ENCODE peak calls at places on chromosomes 2 and 18, in nine cellular contexts. O is AG08395; F is GOT3; M is fibroblast of lung; X is astrocyte of the spinal cord; P is Daoy; C is activated gamma-delta T cell treated with anti-CD3 and anti-CD28 coated beads, Interleukin-2, amount 50 U/mL, for 16 hours; D is effector CD4-positive, alpha-beta T cell; J is stimulated activated CD4-positive, alpha-beta T cell treated with anti-CD3 and anti-CD28 coated beads, Interleukin-2, amount 100 ng/mL, for 24 hours. T is an unnamed sample.

GRCh38 chr2:111695441-111696007 is 188.5 kb downstream of the ANAPC1 start:
- DNase-seq in C (no peak), X (no peak), M (no peak), F (no peak), J (no peak), O (no peak), P (no peak), D (no peak), T (no peak)

GRCh38 chr2:26534098-26534864 is 56.4 kb upstream of the OTOF start:
- DNase-seq in C (no peak), M (no peak), F (no peak), J (no peak), D (no peak), O (no peak), P (no peak), X (no peak), T (no peak)

GRCh38 chr2:109330056-109330455 is 201.1 kb downstream of the SH3RF3 start:
- DNase-seq in F (no peak), D (no peak), O (peak; percentile 44), X (peak; percentile 67), M (peak; percentile 59), J (no peak), P (no peak), C (no peak), T (no peak)

GRCh38 chr18:9048808-9049494 is 53.5 kb upstream of the NDUFV2 start:
- DNase-seq in C (no peak), X (no peak), P (no peak), F (no peak), O (peak; percentile 31), J (no peak), D (no peak), M (no peak), T (no peak)

GRCh38 chr2:109255594-109255993 is 126.6 kb downstream of the SH3RF3 start:
- DNase-seq in P (no peak), C (no peak), J (no peak), D (no peak), X (no peak), F (no peak), M (no peak), O (no peak), T (no peak)

GRCh38 chr2:200578778-200579177 is 7.0 kb upstream of the AOX1 start:
- DNase-seq in F (peak; percentile 4), D (no peak), M (peak; percentile 43), J (no peak), X (peak; percentile 36), P (peak; percentile 23), O (no peak), C (no peak), T (no peak)

GRCh38 chr2:159044804-159045286 is 76.4 kb downstream of the TANC1 start:
- DNase-seq in M (peak; percentile 49), F (no peak), C (no peak), O (peak; percentile 78), X (no peak), J (no peak), P (no peak), D (no peak), T (no peak)

GRCh38 chr2:186422226-186422625 is 63.8 kb upstream of the ZC3H15 start:
- DNase-seq in J (no peak), D (no peak), X (peak; percentile 81), F (peak; percentile 10), P (peak; percentile 84), O (peak; percentile 91), M (peak; percentile 99), C (no peak), T (no peak)

GRCh38 chr2:198188982-198189381 is 384.6 kb downstream of the PLCL1 start:
- DNase-seq in X (no peak), M (no peak), P (no peak), O (no peak), C (no peak), D (no peak), J (no peak), F (no peak), T (no peak)

GRCh38 chr2:197677483-197677882 is 2.1 kb upstream of the RFTN2 start:
- DNase-seq in D (no peak), F (no peak), P (peak; percentile 37), M (peak; percentile 12), C (no peak), X (peak; percentile 30), J (no peak), O (peak; percentile 61), T (no peak)

GRCh38 chr18:58862404-58862803 is 2.3 kb upstream of the ZNF532 start:
- DNase-seq in O (no peak), F (no peak), P (no peak), X (no peak), M (no peak), C (no peak), J (no peak), D (no peak), T (no peak)

GRCh38 chr18:50281972-50282520 is 723 bp upstream of the MBD1 start:
- DNase-seq in M (no peak), D (no peak), J (no peak), P (no peak), O (no peak), C (no peak), X (no peak), F (no peak), T (no peak)

GRCh38 chr2:160522951-160523700 is 29.5 kb upstream of the RBMS1 start:
- DNase-seq in O (peak; percentile 46), F (no peak), X (peak; percentile 85), P (no peak), J (no peak), M (peak; percentile 60), D (no peak), C (no peak), T (no peak)

GRCh38 chr2:19351914-19352697 is 6.3 kb downstream of the OSR1 start:
- DNase-seq in C (no peak), O (no peak), M (peak; percentile 12), X (no peak), P (no peak), F (no peak), D (no peak), J (no peak), T (no peak)

GRCh38 chr2:140643761-140644187 is 1487.0 kb downstream of the LRP1B start:
- DNase-seq in C (no peak), O (peak; percentile 25), P (no peak), D (no peak), M (peak; percentile 86), F (no peak), J (no peak), X (peak; percentile 69), T (no peak)

GRCh38 chr2:85705680-85706039 is 11.5 kb downstream of the GNLY start:
- DNase-seq in C (no peak), P (peak; percentile 60), X (peak; percentile 92), F (no peak), M (peak; percentile 99), D (no peak), O (peak; percentile 81), J (no peak), T (no peak)

GRCh38 chr2:95023222-95023597 is 2.3 kb upstream of the MAL start:
- DNase-seq in C (peak; percentile 17), X (no peak), D (peak; percentile 55), F (no peak), O (no peak), J (peak; percentile 52), P (peak; percentile 26), M (no peak), T (peak; percentile 46)

GRCh38 chr18:858016-858415 is 46.0 kb upstream of the YES1 start:
- DNase-seq in J (no peak), D (no peak), M (no peak), C (no peak), P (no peak), F (no peak), O (no peak), X (no peak), T (no peak)

GRCh38 chr2:127584047-127584446 is 48.6 kb downstream of the MYO7B start:
- DNase-seq in D (no peak), F (no peak), J (peak; percentile 12), X (no peak), C (no peak), M (no peak), P (no peak), O (no peak), T (no peak)

GRCh38 chr2:198376677-198377076 is 572.3 kb downstream of the PLCL1 start:
- DNase-seq in P (peak; percentile 45), X (peak; percentile 3), J (no peak), D (no peak), O (no peak), M (no peak), C (no peak), F (no peak), T (no peak)

GRCh38 chr2:7333970-7334493 is 416.8 kb downstream of the RNF144A start:
- DNase-seq in D (no peak), P (no peak), J (no peak), X (no peak), O (no peak), M (no peak), C (no peak), F (no peak), T (no peak)

GRCh38 chr2:15778529-15779219 is 161.7 kb upstream of the MYCN start:
- DNase-seq in J (no peak), C (no peak), P (no peak), D (no peak), X (no peak), F (no peak), O (no peak), M (no peak), T (no peak)

GRCh38 chr2:39127973-39128372 is 7.1 kb upstream of the SOS1 start:
- DNase-seq in X (no peak), O (peak; percentile 10), D (peak; percentile 24), F (no peak), J (peak; percentile 58), C (peak; percentile 19), M (peak; percentile 72), P (peak; percentile 32), T (peak; percentile 57)

T was measured in stimulated activated naive CD4-positive, alpha-beta T cell treated with Interleukin-2 at 50 U/mL for 16 hours.